ENCODE peak calls at places on chromosomes 5 and 9, in six cellular contexts. U is nephron progenitor cell; C is sigmoid colon; V is neural crest cell; T is stimulated activated CD4-positive, alpha-beta T cell treated with anti-CD3 and anti-CD28 coated beads, Interleukin-12 subunit alpha, Interleukin-12 subunit beta, amount 100 ng/mL, for 24 hours; F is ELR. X is an unnamed sample.
A peak's percentile ranks its signal among the peaks of the same experiment; 100 is the strongest.

GRCh38 chr5:7754997-7755596 is 95.8 kb downstream of the CFAP90 start:
- DNase-seq in U (peak; percentile 78), C (no peak), V (peak; percentile 67), T (no peak), F (peak; percentile 23), X (no peak)

GRCh38 chr9:22203371-22204138 is 194.4 kb upstream of the CDKN2B start:
- DNase-seq in U (no peak), C (no peak), V (no peak), T (no peak), F (peak; percentile 27), X (no peak)

GRCh38 chr5:90802695-90803317 is 244.2 kb downstream of the ADGRV1 start:
- DNase-seq in U (peak; percentile 38), C (no peak), V (peak; percentile 6), T (no peak), F (peak; percentile 58), X (no peak)

GRCh38 chr9:107348836-107349235 is 65.8 kb downstream of the RAD23B start:
- DNase-seq in U (no peak), C (no peak), V (no peak), T (no peak), F (no peak), X (no peak)

GRCh38 chr5:81023261-81024015 is 63.3 kb downstream of the RASGRF2 start:
- DNase-seq in U (no peak), C (no peak), V (no peak), T (no peak), F (no peak), X (no peak)

GRCh38 chr5:179275381-179275878 is 69.8 kb downstream of the ADAMTS2 start:
- DNase-seq in U (no peak), C (no peak), V (no peak), T (no peak), F (no peak), X (peak; percentile 10)

GRCh38 chr9:26463841-26464240 is 428.8 kb downstream of the CAAP1 start:
- DNase-seq in U (no peak), C (no peak), V (no peak), T (no peak), F (no peak), X (no peak)

GRCh38 chr9:136103651-136104487 is 8.8 kb upstream of the NACC2 start:
- DNase-seq in U (no peak), C (no peak), V (no peak), T (no peak), F (no peak), X (no peak)

GRCh38 chr5:163436515-163436914 is 880 bp upstream of the CCNG1 start:
- DNase-seq in U (no peak), C (no peak), V (no peak), T (no peak), F (no peak), X (no peak)

GRCh38 chr9:112757300-112757883 is 6.8 kb downstream of the SNX30 start:
- DNase-seq in U (no peak), C (no peak), V (no peak), T (no peak), F (no peak), X (no peak)

GRCh38 chr9:69089491-69089890 is 53.9 kb downstream of the FXN start:
- DNase-seq in U (peak; percentile 13), C (no peak), V (no peak), T (no peak), F (no peak), X (no peak)

GRCh38 chr5:172593306-172593705 is 47.8 kb upstream of the NEURL1B start:
- DNase-seq in U (no peak), C (no peak), V (no peak), T (no peak), F (no peak), X (no peak)

GRCh38 chr9:73074176-73074708 is 77.4 kb upstream of the ANXA1 start:
- DNase-seq in U (no peak), C (no peak), V (no peak), T (no peak), F (peak; percentile 7), X (no peak)

GRCh38 chr5:61673007-61673735 is 341.1 kb downstream of the ZSWIM6 start:
- DNase-seq in U (no peak), C (no peak), V (no peak), T (no peak), F (peak; percentile 58), X (no peak)

GRCh38 chr5:120464627-120465280 is 654 bp downstream of the PRR16 start:
- DNase-seq in U (peak; percentile 40), C (peak; percentile 75), V (peak; percentile 9), T (no peak), F (peak; percentile 75), X (no peak)

GRCh38 chr9:38067892-38068615 is 973 bp downstream of the SHB start:
- DNase-seq in U (peak; percentile 49), C (peak; percentile 67), V (peak; percentile 12), T (no peak), F (peak; percentile 33), X (no peak)

GRCh38 chr9:111481885-111482636 is 2.1 kb downstream of the ECPAS start:
- DNase-seq in U (peak; percentile 14), C (no peak), V (no peak), T (no peak), F (peak; percentile 54), X (no peak)

GRCh38 chr9:111161015-111161415 is 122.7 kb upstream of the LPAR1 start:
- DNase-seq in U (no peak), C (no peak), V (no peak), T (no peak), F (peak; percentile 83), X (no peak)

GRCh38 chr9:385818-386398 is 171.2 kb downstream of the DOCK8 start:
- DNase-seq in U (peak; percentile 65), C (peak; percentile 69), V (peak; percentile 58), T (no peak), F (peak; percentile 51), X (no peak)

GRCh38 chr5:126172812-126173211 is 250.4 kb upstream of the GRAMD2B start:
- DNase-seq in U (no peak), C (no peak), V (no peak), T (no peak), F (no peak), X (no peak)

X was measured in cortex of kidney.